ENCODE peak calls at places on chromosome 21, in five cellular contexts. One of them, this sample, is unnamed.

GRCh38 chr21:35395728-35396127 is 346.6 kb upstream of the RUNX1 start:
- DNase-seq in AG09309: no peak
- DNase-seq in effector CD4-positive, alpha-beta T cell: no peak
- DNase-seq in MM.1S: no peak
- DNase-seq in endothelial cell: no peak
- DNase-seq in this sample: peak

GRCh38 chr21:17429936-17430335 is 82.9 kb upstream of the CXADR start:
- DNase-seq in AG09309: no peak
- DNase-seq in effector CD4-positive, alpha-beta T cell: no peak
- DNase-seq in MM.1S: no peak
- DNase-seq in endothelial cell: no peak
- DNase-seq in this sample: no peak

GRCh38 chr21:32248616-32249550 is 30.0 kb downstream of the MIS18A start:
- DNase-seq in AG09309: no peak
- DNase-seq in effector CD4-positive, alpha-beta T cell: no peak
- DNase-seq in MM.1S: no peak
- DNase-seq in endothelial cell: no peak
- DNase-seq in this sample: no peak

GRCh38 chr21:46092026-46092764 is 5.7 kb upstream of the COL6A2 start:
- DNase-seq in AG09309: peak
- DNase-seq in effector CD4-positive, alpha-beta T cell: no peak
- DNase-seq in MM.1S: no peak
- DNase-seq in endothelial cell: no peak
- DNase-seq in this sample: peak

GRCh38 chr21:41643246-41643966 is 123.4 kb downstream of the RIPK4 start:
- DNase-seq in AG09309: no peak
- DNase-seq in effector CD4-positive, alpha-beta T cell: no peak
- DNase-seq in MM.1S: no peak
- DNase-seq in endothelial cell: no peak
- DNase-seq in this sample: no peak

GRCh38 chr21:25568230-25568629 is 39.1 kb downstream of the MRPL39 start:
- DNase-seq in AG09309: no peak
- DNase-seq in effector CD4-positive, alpha-beta T cell: no peak
- DNase-seq in MM.1S: no peak
- DNase-seq in endothelial cell: peak
- DNase-seq in this sample: peak

GRCh38 chr21:31484219-31484618 is 140.2 kb upstream of the TIAM1 start:
- DNase-seq in AG09309: no peak
- DNase-seq in effector CD4-positive, alpha-beta T cell: no peak
- DNase-seq in MM.1S: no peak
- DNase-seq in endothelial cell: no peak
- DNase-seq in this sample: no peak

GRCh38 chr21:13937236-13937635 is 273.5 kb downstream of the LIPI start:
- DNase-seq in AG09309: no peak
- DNase-seq in effector CD4-positive, alpha-beta T cell: no peak
- DNase-seq in MM.1S: no peak
- DNase-seq in endothelial cell: no peak
- DNase-seq in this sample: no peak

GRCh38 chr21:36232641-36233040 is 76.0 kb downstream of the DOP1B start:
- DNase-seq in AG09309: no peak
- DNase-seq in effector CD4-positive, alpha-beta T cell: no peak
- DNase-seq in MM.1S: no peak
- DNase-seq in endothelial cell: no peak
- DNase-seq in this sample: no peak

GRCh38 chr21:27565418-27565817 is 598.5 kb upstream of the ADAMTS5 start:
- DNase-seq in AG09309: no peak
- DNase-seq in effector CD4-positive, alpha-beta T cell: no peak
- DNase-seq in MM.1S: no peak
- DNase-seq in endothelial cell: no peak
- DNase-seq in this sample: no peak

GRCh38 chr21:33205476-33205875 is 24.3 kb upstream of the IFNAR2 start:
- DNase-seq in AG09309: no peak
- DNase-seq in effector CD4-positive, alpha-beta T cell: no peak
- DNase-seq in MM.1S: no peak
- DNase-seq in endothelial cell: no peak
- DNase-seq in this sample: no peak

GRCh38 chr21:31374430-31374829 is 30.4 kb upstream of the TIAM1 start:
- DNase-seq in AG09309: no peak
- DNase-seq in effector CD4-positive, alpha-beta T cell: no peak
- DNase-seq in MM.1S: no peak
- DNase-seq in endothelial cell: no peak
- DNase-seq in this sample: no peak

GRCh38 chr21:41615613-41616012 is 107.7 kb upstream of the TMPRSS2 start:
- DNase-seq in AG09309: peak
- DNase-seq in effector CD4-positive, alpha-beta T cell: no peak
- DNase-seq in MM.1S: no peak
- DNase-seq in endothelial cell: no peak
- DNase-seq in this sample: peak

GRCh38 chr21:17370263-17370662 is 142.6 kb upstream of the CXADR start:
- DNase-seq in AG09309: no peak
- DNase-seq in effector CD4-positive, alpha-beta T cell: no peak
- DNase-seq in MM.1S: no peak
- DNase-seq in endothelial cell: no peak
- DNase-seq in this sample: no peak

GRCh38 chr21:33642027-33642895 is at the start of gene ITSN1:
- DNase-seq in AG09309: peak
- DNase-seq in effector CD4-positive, alpha-beta T cell: peak
- DNase-seq in MM.1S: peak
- DNase-seq in endothelial cell: peak
- DNase-seq in this sample: peak

GRCh38 chr21:42479582-42479981 is 16.4 kb downstream of the RSPH1 start:
- DNase-seq in AG09309: no peak
- DNase-seq in effector CD4-positive, alpha-beta T cell: no peak
- DNase-seq in MM.1S: no peak
- DNase-seq in endothelial cell: no peak
- DNase-seq in this sample: no peak

This sample was measured in iris pigment epithelial cell.